ENCODE peak calls at places on chromosomes 11 and 22, in four cellular contexts. S is adrenal gland, Y is heart left ventricle, U is tibial nerve. H is an unnamed sample. For H3K36me3 and H3K9me3, the result is how much of the 10 kb centered on the place peaks cover.

GRCh38 chr11:125561924-125562323 is 7.4 kb upstream of the EI24 start:
- DNase-seq in S (no peak), Y (no peak), U (no peak), H (no peak)

GRCh38 chr11:24855951-24856350 is 359.1 kb downstream of the LUZP2 start:
- DNase-seq in S (no peak), Y (no peak), U (no peak), H (no peak)

GRCh38 chr11:12402027-12402426 is 24.7 kb downstream of the PARVA start:
- DNase-seq in S (no peak), Y (no peak), U (no peak), H (no peak)

GRCh38 chr22:30266445-30267381 is at the start of gene OSM:
- DNase-seq in S (peak), Y (peak), U (no peak), H (no peak)

GRCh38 chr11:125433454-125434121 is 62.5 kb downstream of the FEZ1 start:
- DNase-seq in S (peak), Y (no peak), U (no peak), H (peak)

GRCh38 chr22:38257650-38258246 is 15.1 kb downstream of the TMEM184B start:
- DNase-seq in S (no peak), Y (no peak), U (no peak), H (no peak)

GRCh38 chr11:71266114-71266833 is 13.9 kb upstream of the SHANK2 start:
- DNase-seq in S (no peak), Y (no peak), U (no peak), H (no peak)

GRCh38 chr11:73218106-73218829 is at the start of gene P2RY2:
- DNase-seq in S (peak), Y (peak), U (no peak), H (peak)

GRCh38 chr11:6531267-6531752 is 34.2 kb downstream of the DNHD1 start:
- DNase-seq in S (peak), Y (no peak), U (no peak), H (peak)

GRCh38 chr11:111660822-111661221 is 58.6 kb downstream of the SIK2 start:
- DNase-seq in S (no peak), Y (no peak), U (no peak), H (no peak)

GRCh38 chr22:24942301-24942700 is 4.2 kb downstream of the LHFPL7 start:
- DNase-seq in S (no peak), Y (no peak), U (no peak), H (no peak)

GRCh38 chr22:24944224-24944937 is 2.1 kb downstream of the LHFPL7 start:
- DNase-seq in S (no peak), Y (no peak), U (no peak), H (no peak)

GRCh38 chr22:24937114-24937513 is 9.4 kb downstream of the LHFPL7 start:
- DNase-seq in S (no peak), Y (no peak), U (no peak), H (peak)

GRCh38 chr22:24935771-24936483 is 10.6 kb downstream of the LHFPL7 start:
- DNase-seq in S (no peak), Y (no peak), U (no peak), H (no peak)

DNA sequence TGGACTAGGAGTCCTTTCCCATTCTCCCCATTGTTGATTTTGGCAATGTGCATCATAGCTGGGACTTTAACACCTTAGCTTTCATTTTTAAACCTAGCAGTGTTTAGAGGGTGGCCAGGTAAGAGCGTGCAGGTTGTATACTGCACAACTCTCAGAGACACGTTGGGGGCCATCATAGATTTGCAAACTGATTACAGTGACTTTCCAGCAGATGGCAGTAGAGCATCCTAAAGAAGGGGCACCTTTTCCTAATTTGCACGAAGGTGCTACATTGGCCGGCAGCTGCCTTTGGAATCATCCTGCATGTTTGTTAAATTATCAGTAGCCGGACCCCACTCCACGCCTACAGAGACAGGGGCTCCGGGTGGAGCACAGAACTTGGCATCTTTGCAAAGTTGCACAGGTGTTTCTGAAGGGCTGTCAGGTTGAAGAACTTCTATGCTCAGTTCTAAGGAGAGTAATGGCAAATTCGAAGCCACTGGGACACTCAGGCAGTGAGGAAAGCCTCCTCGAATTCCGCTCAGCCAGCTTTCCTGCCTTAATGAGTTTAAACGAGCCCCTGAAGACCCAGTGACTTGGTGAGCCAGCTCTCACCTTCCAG is 7.7 kb downstream of the LHFPL7 start:
- DNase-seq in S (peak), Y (no peak), U (no peak), H (peak)
- TF ChIP-seq CTCF in S (peak), Y (peak), U (peak), H (peak)

DNA sequence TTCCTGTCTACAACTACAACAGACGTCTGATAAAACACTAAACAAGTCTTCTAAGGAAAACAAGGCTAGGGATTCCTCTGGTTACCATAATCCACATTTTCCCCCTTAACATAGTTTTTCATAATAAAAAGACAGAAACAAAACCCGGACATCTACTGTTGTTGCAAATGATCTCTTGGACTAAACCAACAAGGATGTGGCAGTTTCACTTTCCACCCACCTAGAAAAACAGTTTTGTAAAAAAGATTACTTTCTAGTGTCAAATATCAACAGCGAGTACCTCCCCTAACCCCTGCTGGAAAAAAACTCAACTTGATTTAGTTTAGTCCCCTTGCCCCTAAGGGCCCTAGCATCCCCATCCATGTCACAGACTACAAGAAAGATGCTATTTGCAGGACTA is 5.4 kb downstream of the GNG3 start:
- DNase-seq in S (no peak), Y (no peak), U (no peak), H (no peak)
- H3K36me3 ChIP-seq in S (under half), Y (under half), U (half or more), H (under half)

DNA sequence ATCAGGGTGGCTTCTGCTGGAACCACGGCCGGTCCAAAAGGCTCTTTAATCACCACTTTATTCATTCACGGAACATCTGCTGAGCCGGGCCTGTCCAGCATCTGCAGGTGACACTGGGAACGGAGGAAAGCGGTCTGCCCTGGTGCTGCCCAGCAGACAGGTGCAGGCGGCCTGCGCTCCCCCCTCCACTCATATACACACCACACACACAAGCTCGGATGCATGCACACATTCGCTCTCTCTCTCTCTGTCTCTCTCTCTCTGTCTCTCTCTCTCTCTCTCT is 736.9 kb downstream of the BRD1 start:
- DNase-seq in S (no peak), Y (no peak), U (no peak), H (no peak)
- H3K9me3 ChIP-seq in S (under half), Y (under half), U (under half), H (under half)

GRCh38 chr11:77819921-77820564 is 479 bp downstream of the RSF1 start:
- DNase-seq in S (peak), Y (peak), U (no peak), H (peak)

GRCh38 chr11:77820565-77821348 is at the start of the genes AAMDC and RSF1:
- DNase-seq in S (peak), Y (peak), U (peak), H (peak)

GRCh38 chr11:77815459-77815858 is 5.1 kb downstream of the RSF1 start:
- DNase-seq in S (no peak), Y (no peak), U (no peak), H (no peak)

GRCh38 chr11:77821349-77821851 is 456 bp downstream of the AAMDC start:
- DNase-seq in S (peak), Y (peak), U (no peak), H (peak)

GRCh38 chr11:77819411-77819920 is 1.1 kb downstream of the RSF1 start:
- DNase-seq in S (peak), Y (peak), U (peak), H (peak)
- TF ChIP-seq CTCF in S (no peak), Y (no peak), U (no peak), H (peak)

GRCh38 chr11:85955531-85955930 is 100.3 kb downstream of the CCDC83 start:
- DNase-seq in S (peak), Y (no peak), U (no peak), H (no peak)
- H3K36me3 ChIP-seq in S (under half), Y (under half), U (under half), H (under half)

DNA sequence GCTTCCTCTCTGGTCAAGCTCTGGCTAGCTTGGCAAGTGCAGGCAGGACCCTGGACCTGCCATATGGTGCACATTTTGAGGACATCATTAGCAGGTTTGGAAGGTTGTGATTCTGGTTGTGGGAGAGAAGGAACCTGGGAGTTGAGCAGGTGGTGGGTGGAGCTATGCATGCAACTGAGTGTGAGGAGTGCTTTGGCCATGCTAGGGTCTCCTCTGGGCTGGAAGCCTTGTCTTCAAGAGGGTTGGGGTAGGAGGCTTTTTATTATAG is 60.1 kb upstream of the B3GAT1 start:
- DNase-seq in S (no peak), Y (no peak), U (no peak), H (no peak)
- H3K9me3 ChIP-seq in S (under half), Y (under half), U (under half), H (under half)

GRCh38 chr11:118434123-118434552 is 2.2 kb upstream of the KMT2A start:
- DNase-seq in S (no peak), Y (no peak), U (no peak), H (no peak)

GRCh38 chr11:118435233-118435892 is 929 bp upstream of the KMT2A start:
- DNase-seq in S (peak), Y (peak), U (no peak), H (peak)

GRCh38 chr11:118427707-118428106 is 8.6 kb upstream of the KMT2A start:
- DNase-seq in S (no peak), Y (no peak), U (no peak), H (no peak)

GRCh38 chr11:118434553-118435232 is 1.6 kb upstream of the KMT2A start:
- DNase-seq in S (peak), Y (peak), U (no peak), H (peak)

DNA sequence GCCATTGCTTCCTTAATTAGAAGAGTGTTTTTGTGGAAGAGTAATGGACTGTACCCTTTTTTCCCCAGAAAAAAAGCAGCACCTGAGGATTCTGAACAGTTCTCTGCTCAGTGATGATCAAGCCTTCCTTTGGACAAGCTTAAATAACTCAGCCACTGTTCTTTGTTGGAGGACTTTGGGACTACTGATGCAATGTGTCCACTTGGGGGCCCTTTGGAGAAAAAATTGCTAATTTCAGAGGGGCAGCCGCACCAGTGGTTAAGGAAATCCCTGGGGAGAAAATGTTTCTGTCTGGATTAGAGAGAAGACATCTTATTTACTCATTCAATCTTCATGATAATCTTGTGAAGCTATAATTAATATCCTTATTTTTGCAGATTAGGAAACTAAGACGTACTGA is 5.3 kb upstream of the KMT2A start:
- DNase-seq in S (no peak), Y (no peak), U (no peak), H (no peak)
- TF ChIP-seq CTCF in S (no peak), Y (no peak), U (no peak), H (peak)

H was measured in BE2C.